ENCODE peak calls at places on chromosomes 1 and 21, in seven cellular contexts. One of them, this sample, is unnamed. For H3K4me1, the result is how much of the 10 kb centered on the place peaks cover.

GRCh38 chr1:32063261-32063681 is 9.5 kb upstream of the TMEM39B start:
- DNase-seq in A549: peak
- DNase-seq in effector memory CD4-positive, alpha-beta T cell: no peak
- DNase-seq in ascending aorta: no peak
- DNase-seq in body of pancreas: no peak
- DNase-seq in PC-3: peak
- DNase-seq in H1: no peak
- DNase-seq in this sample: no peak

GRCh38 chr1:101025283-101025679 is 303 bp downstream of the DPH5 start:
- DNase-seq in A549: no peak
- DNase-seq in effector memory CD4-positive, alpha-beta T cell: no peak
- DNase-seq in ascending aorta: no peak
- DNase-seq in body of pancreas: peak
- DNase-seq in PC-3: no peak
- DNase-seq in H1: no peak
- DNase-seq in this sample: peak

GRCh38 chr1:145918992-145919939 is 749 bp upstream of the PEX11B start:
- DNase-seq in A549: peak
- DNase-seq in effector memory CD4-positive, alpha-beta T cell: no peak
- DNase-seq in ascending aorta: no peak
- DNase-seq in body of pancreas: peak
- DNase-seq in PC-3: peak
- DNase-seq in H1: no peak
- DNase-seq in this sample: peak

GRCh38 chr1:45097944-45098343 is 85.9 kb downstream of the UROD start:
- DNase-seq in A549: peak
- DNase-seq in effector memory CD4-positive, alpha-beta T cell: no peak
- DNase-seq in ascending aorta: no peak
- DNase-seq in body of pancreas: no peak
- DNase-seq in PC-3: peak
- DNase-seq in H1: no peak
- DNase-seq in this sample: no peak

GRCh38 chr1:198423701-198424100 is 116.8 kb downstream of the ATP6V1G3 start:
- DNase-seq in A549: no peak
- DNase-seq in effector memory CD4-positive, alpha-beta T cell: no peak
- DNase-seq in ascending aorta: no peak
- DNase-seq in body of pancreas: no peak
- DNase-seq in PC-3: no peak
- DNase-seq in H1: no peak
- DNase-seq in this sample: no peak

GRCh38 chr1:192153276-192153675 is 5.0 kb upstream of the RGS18 start:
- DNase-seq in A549: no peak
- DNase-seq in effector memory CD4-positive, alpha-beta T cell: no peak
- DNase-seq in ascending aorta: no peak
- DNase-seq in body of pancreas: no peak
- DNase-seq in PC-3: peak
- DNase-seq in H1: no peak
- DNase-seq in this sample: no peak

GRCh38 chr1:172928412-172928811 is 122.3 kb downstream of the TNFSF18 start:
- DNase-seq in A549: no peak
- DNase-seq in effector memory CD4-positive, alpha-beta T cell: no peak
- DNase-seq in ascending aorta: no peak
- DNase-seq in body of pancreas: no peak
- DNase-seq in PC-3: peak
- DNase-seq in H1: no peak
- DNase-seq in this sample: no peak

GRCh38 chr1:7940745-7941436 is at the start of gene TNFRSF9:
- DNase-seq in A549: peak
- DNase-seq in effector memory CD4-positive, alpha-beta T cell: peak
- DNase-seq in ascending aorta: no peak
- DNase-seq in body of pancreas: peak
- DNase-seq in PC-3: peak
- DNase-seq in H1: no peak
- DNase-seq in this sample: no peak

GRCh38 chr1:31763671-31764306 is 351 bp downstream of the ADGRB2 start:
- DNase-seq in A549: no peak
- DNase-seq in effector memory CD4-positive, alpha-beta T cell: no peak
- DNase-seq in ascending aorta: no peak
- DNase-seq in body of pancreas: no peak
- DNase-seq in PC-3: no peak
- DNase-seq in H1: no peak
- DNase-seq in this sample: no peak

GRCh38 chr1:53107570-53108322 is 34.7 kb downstream of the SLC1A7 start:
- DNase-seq in A549: peak
- DNase-seq in effector memory CD4-positive, alpha-beta T cell: no peak
- DNase-seq in ascending aorta: no peak
- DNase-seq in body of pancreas: no peak
- DNase-seq in PC-3: peak
- DNase-seq in H1: no peak
- DNase-seq in this sample: no peak

GRCh38 chr21:44611551-44611950 is 328 bp upstream of the KRTAP10-8 start:
- DNase-seq in A549: no peak
- DNase-seq in effector memory CD4-positive, alpha-beta T cell: no peak
- DNase-seq in ascending aorta: no peak
- DNase-seq in body of pancreas: no peak
- DNase-seq in PC-3: no peak
- DNase-seq in H1: no peak
- DNase-seq in this sample: no peak

GRCh38 chr1:1627261-1627841 is 4.6 kb upstream of the MMP23B start:
- DNase-seq in A549: no peak
- DNase-seq in effector memory CD4-positive, alpha-beta T cell: no peak
- DNase-seq in ascending aorta: no peak
- DNase-seq in body of pancreas: no peak
- DNase-seq in PC-3: no peak
- DNase-seq in H1: no peak
- DNase-seq in this sample: no peak

GRCh38 chr1:101587749-101588148 is 350.9 kb downstream of the S1PR1 start:
- DNase-seq in A549: peak
- DNase-seq in effector memory CD4-positive, alpha-beta T cell: no peak
- DNase-seq in ascending aorta: no peak
- DNase-seq in body of pancreas: peak
- DNase-seq in PC-3: no peak
- DNase-seq in H1: no peak
- DNase-seq in this sample: no peak

GRCh38 chr1:117122297-117123025 is 912 bp upstream of the TRIM45 start:
- DNase-seq in A549: no peak
- DNase-seq in effector memory CD4-positive, alpha-beta T cell: no peak
- DNase-seq in ascending aorta: no peak
- DNase-seq in body of pancreas: no peak
- DNase-seq in PC-3: no peak
- DNase-seq in H1: no peak
- DNase-seq in this sample: no peak

GRCh38 chr1:12525311-12526181 is 92.5 kb downstream of the DHRS3 start:
- DNase-seq in A549: peak
- DNase-seq in effector memory CD4-positive, alpha-beta T cell: no peak
- DNase-seq in ascending aorta: no peak
- DNase-seq in body of pancreas: peak
- DNase-seq in PC-3: peak
- DNase-seq in H1: no peak
- DNase-seq in this sample: no peak

GRCh38 chr1:1074631-1075147 is 583 bp upstream of the RNF223 start:
- DNase-seq in A549: no peak
- DNase-seq in effector memory CD4-positive, alpha-beta T cell: no peak
- DNase-seq in ascending aorta: no peak
- DNase-seq in body of pancreas: no peak
- DNase-seq in PC-3: no peak
- DNase-seq in H1: no peak
- DNase-seq in this sample: no peak

GRCh38 chr1:32204943-32205361 is 519 bp upstream of the IQCC start:
- DNase-seq in A549: no peak
- DNase-seq in effector memory CD4-positive, alpha-beta T cell: no peak
- DNase-seq in ascending aorta: no peak
- DNase-seq in body of pancreas: peak
- DNase-seq in PC-3: no peak
- DNase-seq in H1: no peak
- DNase-seq in this sample: no peak

GRCh38 chr1:78004719-78005346 is at the start of gene DNAJB4:
- DNase-seq in A549: peak
- DNase-seq in effector memory CD4-positive, alpha-beta T cell: peak
- DNase-seq in ascending aorta: peak
- DNase-seq in body of pancreas: peak
- DNase-seq in PC-3: peak
- DNase-seq in H1: no peak
- DNase-seq in this sample: peak

GRCh38 chr1:52551476-52552235 is 1.2 kb downstream of the TUT4 start:
- DNase-seq in A549: no peak
- DNase-seq in effector memory CD4-positive, alpha-beta T cell: peak
- DNase-seq in ascending aorta: no peak
- DNase-seq in body of pancreas: peak
- DNase-seq in PC-3: peak
- DNase-seq in H1: no peak
- DNase-seq in this sample: peak

GRCh38 chr1:42419449-42419848 is 36.4 kb downstream of the ZMYND12 start:
- DNase-seq in A549: no peak
- DNase-seq in effector memory CD4-positive, alpha-beta T cell: no peak
- DNase-seq in ascending aorta: no peak
- DNase-seq in body of pancreas: no peak
- DNase-seq in PC-3: no peak
- DNase-seq in H1: no peak
- DNase-seq in this sample: no peak

GRCh38 chr1:201299968-201300367 is 16.7 kb downstream of the PKP1 start:
- DNase-seq in A549: peak
- DNase-seq in effector memory CD4-positive, alpha-beta T cell: no peak
- DNase-seq in ascending aorta: no peak
- DNase-seq in body of pancreas: peak
- DNase-seq in PC-3: peak
- DNase-seq in H1: no peak
- DNase-seq in this sample: no peak

GRCh38 chr1:177976596-177976995 is 6.7 kb upstream of the SEC16B start:
- DNase-seq in A549: no peak
- DNase-seq in effector memory CD4-positive, alpha-beta T cell: no peak
- DNase-seq in ascending aorta: no peak
- DNase-seq in body of pancreas: no peak
- DNase-seq in PC-3: no peak
- DNase-seq in H1: no peak
- DNase-seq in this sample: no peak

GRCh38 chr1:41513388-41513745 is 28.9 kb upstream of the EDN2 start:
- DNase-seq in A549: no peak
- DNase-seq in effector memory CD4-positive, alpha-beta T cell: no peak
- DNase-seq in ascending aorta: no peak
- DNase-seq in body of pancreas: no peak
- DNase-seq in PC-3: no peak
- DNase-seq in H1: no peak
- DNase-seq in this sample: no peak

GRCh38 chr1:156832434-156832833 is 15.8 kb upstream of the SH2D2A start:
- DNase-seq in A549: no peak
- DNase-seq in effector memory CD4-positive, alpha-beta T cell: no peak
- DNase-seq in ascending aorta: no peak
- DNase-seq in body of pancreas: no peak
- DNase-seq in PC-3: no peak
- DNase-seq in H1: no peak
- DNase-seq in this sample: no peak

GRCh38 chr1:115114308-115114707 is 25.0 kb upstream of the TSPAN2 start:
- DNase-seq in A549: no peak
- DNase-seq in effector memory CD4-positive, alpha-beta T cell: no peak
- DNase-seq in ascending aorta: no peak
- DNase-seq in body of pancreas: peak
- DNase-seq in PC-3: peak
- DNase-seq in H1: no peak
- DNase-seq in this sample: no peak

GRCh38 chr21:36747114-36747814 is 48.3 kb downstream of the SIM2 start:
- DNase-seq in A549: no peak
- DNase-seq in effector memory CD4-positive, alpha-beta T cell: no peak
- DNase-seq in ascending aorta: no peak
- DNase-seq in body of pancreas: peak
- DNase-seq in PC-3: no peak
- DNase-seq in H1: no peak
- DNase-seq in this sample: no peak

GRCh38 chr1:39272027-39272790 is 67.7 kb downstream of the MACF1 start:
- DNase-seq in A549: no peak
- DNase-seq in effector memory CD4-positive, alpha-beta T cell: no peak
- DNase-seq in ascending aorta: no peak
- DNase-seq in body of pancreas: peak
- DNase-seq in PC-3: no peak
- DNase-seq in H1: no peak
- DNase-seq in this sample: no peak
- H3K4me1 ChIP-seq in A549: under half
- H3K4me1 ChIP-seq in effector memory CD4-positive, alpha-beta T cell: under half
- H3K4me1 ChIP-seq in ascending aorta: under half
- H3K4me1 ChIP-seq in body of pancreas: half or more
- H3K4me1 ChIP-seq in PC-3: under half
- H3K4me1 ChIP-seq in H1: under half
- H3K4me1 ChIP-seq in this sample: under half

DNA sequence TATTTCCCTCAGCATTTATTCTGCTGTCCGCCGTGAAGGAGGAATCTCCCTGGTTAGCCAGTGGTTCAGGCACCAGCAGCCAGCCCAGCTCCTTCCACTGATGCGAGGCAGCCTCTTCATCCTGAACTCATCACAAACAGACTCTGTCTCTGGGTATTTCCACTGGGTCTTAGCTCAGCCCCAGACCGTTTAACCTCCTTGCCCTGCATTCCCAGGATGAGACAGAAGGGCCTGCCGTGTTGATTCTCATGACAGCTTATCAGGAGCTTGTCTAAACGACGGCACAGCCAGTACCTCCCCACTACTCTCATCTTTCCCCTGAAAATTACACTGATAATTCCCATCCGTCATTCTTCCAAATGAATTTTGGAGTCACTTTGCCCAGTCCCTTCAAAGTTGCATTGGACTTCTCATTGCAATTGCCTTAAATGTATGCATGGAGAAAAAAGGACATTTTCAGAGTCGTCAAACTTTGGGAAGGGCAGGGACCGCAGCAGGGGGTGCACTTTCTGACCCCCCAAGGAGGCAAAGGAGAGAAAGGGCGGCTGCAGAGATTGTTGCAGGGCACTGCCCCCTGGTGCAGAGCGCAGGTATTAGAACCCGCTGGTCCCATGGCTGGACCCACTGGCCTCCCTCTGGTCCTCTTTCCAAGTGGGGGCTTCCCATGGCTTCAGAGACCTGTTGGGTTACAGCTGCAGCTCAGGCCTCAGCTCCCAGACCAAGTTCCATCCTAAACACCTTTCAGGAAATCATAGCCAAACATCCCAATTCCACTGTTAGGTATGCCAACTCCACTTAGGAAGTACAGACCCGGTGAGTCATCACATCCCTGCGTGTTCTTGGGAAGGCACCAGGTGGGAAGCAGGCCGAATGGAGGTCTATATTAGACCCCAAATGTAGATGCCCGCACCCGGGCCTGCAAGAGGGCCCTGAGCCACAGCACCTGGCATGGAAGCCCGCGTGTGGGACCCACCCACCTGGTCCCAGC is 3.7 kb upstream of the MEGF6 start:
- DNase-seq in A549: no peak
- DNase-seq in effector memory CD4-positive, alpha-beta T cell: no peak
- DNase-seq in ascending aorta: no peak
- DNase-seq in body of pancreas: peak
- DNase-seq in PC-3: peak
- DNase-seq in H1: no peak
- DNase-seq in this sample: peak
- H3K27ac ChIP-seq in A549: no peak
- H3K27ac ChIP-seq in effector memory CD4-positive, alpha-beta T cell: no peak
- H3K27ac ChIP-seq in ascending aorta: no peak
- H3K27ac ChIP-seq in body of pancreas: no peak
- H3K27ac ChIP-seq in PC-3: no peak
- H3K27ac ChIP-seq in H1: no peak
- H3K27ac ChIP-seq in this sample: no peak

GRCh38 chr21:42391297-42391696 is 4.6 kb downstream of the TMPRSS3 start:
- DNase-seq in A549: no peak
- DNase-seq in effector memory CD4-positive, alpha-beta T cell: no peak
- DNase-seq in ascending aorta: no peak
- DNase-seq in body of pancreas: no peak
- DNase-seq in PC-3: no peak
- DNase-seq in H1: no peak
- DNase-seq in this sample: no peak
- H3K4me1 ChIP-seq in A549: under half
- H3K4me1 ChIP-seq in effector memory CD4-positive, alpha-beta T cell: under half
- H3K4me1 ChIP-seq in ascending aorta: under half
- H3K4me1 ChIP-seq in body of pancreas: under half
- H3K4me1 ChIP-seq in PC-3: under half
- H3K4me1 ChIP-seq in H1: under half
- H3K4me1 ChIP-seq in this sample: under half

GRCh38 chr1:9558946-9559545 is 19.8 kb downstream of the SLC25A33 start:
- DNase-seq in A549: no peak
- DNase-seq in effector memory CD4-positive, alpha-beta T cell: no peak
- DNase-seq in ascending aorta: no peak
- DNase-seq in body of pancreas: no peak
- DNase-seq in PC-3: no peak
- DNase-seq in H1: no peak
- DNase-seq in this sample: no peak
- H3K27ac ChIP-seq in A549: no peak
- H3K27ac ChIP-seq in effector memory CD4-positive, alpha-beta T cell: no peak
- H3K27ac ChIP-seq in ascending aorta: no peak
- H3K27ac ChIP-seq in body of pancreas: no peak
- H3K27ac ChIP-seq in PC-3: no peak
- H3K27ac ChIP-seq in H1: no peak
- H3K27ac ChIP-seq in this sample: peak